ENCODE peak calls at places on chromosomes 16 and 17, in five cellular contexts. L, Q, Y, P and X are unnamed samples.

GRCh38 chr17:5234645-5235576 is at the start of gene SCIMP:
- DNase-seq in L (no peak), Q (peak; percentile 82), Y (no peak), P (no peak), X (no peak)

GRCh38 chr17:75478508-75478907 is 22.1 kb downstream of the TMEM94 start:
- DNase-seq in L (no peak), Q (no peak), Y (no peak), P (no peak), X (peak; percentile 38)

GRCh38 chr17:66995944-66996343 is 31.4 kb downstream of the CACNG4 start:
- DNase-seq in L (no peak), Q (no peak), Y (no peak), P (no peak), X (no peak)

GRCh38 chr17:27906238-27906603 is 13.1 kb upstream of the LYRM9 start:
- DNase-seq in L (no peak), Q (no peak), Y (no peak), P (no peak), X (no peak)

GRCh38 chr17:61282377-61282776 is 117.3 kb upstream of the TBX2 start:
- DNase-seq in L (no peak), Q (no peak), Y (no peak), P (no peak), X (no peak)

GRCh38 chr16:24255446-24256352 is at the start of gene CACNG3:
- DNase-seq in L (peak; percentile 89), Q (no peak), Y (peak; percentile 37), P (peak; percentile 96), X (peak; percentile 99)

GRCh38 chr16:69626256-69626655 is 60.5 kb downstream of the NFAT5 start:
- DNase-seq in L (peak; percentile 65), Q (no peak), Y (no peak), P (no peak), X (no peak)

GRCh38 chr17:7573324-7574080 is 5.9 kb upstream of the CD68 start:
- DNase-seq in L (peak; percentile 77), Q (no peak), Y (peak; percentile 86), P (peak; percentile 82), X (peak; percentile 88)

GRCh38 chr16:27781195-27781524 is 231.2 kb downstream of the KATNIP start:
- DNase-seq in L (no peak), Q (no peak), Y (no peak), P (no peak), X (no peak)

GRCh38 chr17:42720996-42721583 is 23.8 kb downstream of the EZH1 start:
- DNase-seq in L (peak; percentile 65), Q (no peak), Y (peak; percentile 83), P (no peak), X (peak; percentile 87)

GRCh38 chr17:8372422-8372821 is 4.1 kb downstream of the KRABD2 start:
- DNase-seq in L (no peak), Q (no peak), Y (no peak), P (no peak), X (no peak)

GRCh38 chr16:86354641-86355040 is 155.7 kb upstream of the FOXF1 start:
- DNase-seq in L (no peak), Q (no peak), Y (no peak), P (no peak), X (no peak)

GRCh38 chr16:57615813-57616212 is 12.6 kb upstream of the ADGRG1 start:
- DNase-seq in L (no peak), Q (no peak), Y (no peak), P (peak; percentile 14), X (no peak)

GRCh38 chr16:23952128-23953041 is 116.6 kb downstream of the PRKCB start:
- DNase-seq in L (peak; percentile 72), Q (no peak), Y (no peak), P (no peak), X (no peak)

GRCh38 chr17:17809527-17810373 is 27.0 kb downstream of the SREBF1 start:
- DNase-seq in L (peak; percentile 22), Q (no peak), Y (no peak), P (peak; percentile 94), X (peak; percentile 91)

GRCh38 chr17:71726320-71726719 is 394.5 kb upstream of the SOX9 start:
- DNase-seq in L (no peak), Q (no peak), Y (no peak), P (no peak), X (no peak)

GRCh38 chr16:67881557-67882220 is 3.0 kb upstream of the NRN1L start:
- DNase-seq in L (no peak), Q (no peak), Y (no peak), P (no peak), X (no peak)

GRCh38 chr16:58474296-58474695 is 25.6 kb upstream of the NDRG4 start:
- DNase-seq in L (no peak), Q (no peak), Y (no peak), P (no peak), X (no peak)

GRCh38 chr17:9839433-9839832 is 13.7 kb downstream of the GLP2R start:
- DNase-seq in L (no peak), Q (no peak), Y (no peak), P (no peak), X (peak; percentile 34)

GRCh38 chr16:76535-77272 is 1.3 kb upstream of the MPG start:
- DNase-seq in L (peak; percentile 86), Q (no peak), Y (peak; percentile 66), P (no peak), X (no peak)

GRCh38 chr17:6162892-6163291 is 92.7 kb downstream of the WSCD1 start:
- DNase-seq in L (no peak), Q (no peak), Y (no peak), P (no peak), X (peak; percentile 21)

GRCh38 chr16:58885528-58886170 is 151.5 kb upstream of the GOT2 start:
- DNase-seq in L (no peak), Q (no peak), Y (no peak), P (no peak), X (no peak)

GRCh38 chr17:80195671-80196529 is 24.2 kb downstream of the SGSH start:
- DNase-seq in L (peak; percentile 69), Q (no peak), Y (peak; percentile 48), P (peak; percentile 90), X (peak; percentile 72)

GRCh38 chr17:66542183-66542966 is 240.0 kb downstream of the PRKCA start:
- DNase-seq in L (peak; percentile 17), Q (peak; percentile 62), Y (no peak), P (no peak), X (no peak)

GRCh38 chr17:53217311-53217710 is 605.4 kb upstream of the KIF2B start:
- DNase-seq in L (no peak), Q (no peak), Y (no peak), P (no peak), X (no peak)
- TF ChIP-seq CREB1 in L (no peak), Q (no peak), Y (no peak), P (no peak), X (no peak)

DNA sequence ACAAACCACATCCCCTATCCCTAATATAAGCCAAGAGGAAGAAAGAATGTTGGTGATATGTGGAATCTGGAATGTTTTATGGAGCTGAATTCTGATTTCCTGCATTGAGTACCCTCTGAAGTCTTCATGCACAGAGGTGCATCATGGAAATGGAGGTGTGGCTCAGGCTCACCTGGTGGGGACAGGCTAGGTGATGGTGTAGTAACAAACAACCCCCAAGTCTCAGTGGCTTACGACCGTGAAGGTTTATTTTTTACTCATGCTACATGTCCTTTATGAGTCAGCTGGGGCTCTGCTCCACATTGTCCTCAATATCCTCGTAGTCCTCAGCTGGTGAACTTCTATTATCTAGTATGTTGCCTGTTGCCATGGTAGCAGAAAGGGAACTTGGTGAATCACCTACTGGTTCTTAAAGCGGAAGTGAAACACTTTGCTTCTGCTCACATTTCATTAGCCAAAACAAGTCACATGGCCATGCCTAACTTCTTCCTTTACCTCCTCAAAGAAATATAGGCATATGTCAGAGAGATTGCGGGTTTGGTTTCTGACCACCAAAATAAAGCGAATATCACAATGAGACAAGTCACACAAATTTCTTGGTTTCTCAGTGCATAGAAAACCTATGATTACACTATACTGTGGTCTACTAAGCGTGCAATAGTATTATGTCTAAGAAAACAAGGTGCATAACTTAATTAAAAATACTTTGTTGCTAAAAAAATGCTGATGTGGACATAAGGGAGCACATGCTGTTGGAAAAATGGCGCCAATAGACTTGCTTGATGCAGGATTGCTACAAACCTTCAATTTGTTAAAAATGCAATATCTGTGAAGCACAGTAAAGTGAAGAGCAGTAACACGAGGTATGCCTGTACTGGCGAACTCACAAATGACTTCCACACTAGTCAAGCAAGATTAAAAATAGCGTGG is at the start of gene PMFBP1:
- DNase-seq in L (peak; percentile 19), Q (peak; percentile 88), Y (peak; percentile 35), P (no peak), X (peak; percentile 36)
- TF ChIP-seq EZH2 in L (no peak), Q (no peak), Y (no peak), P (no peak), X (no peak)

DNA sequence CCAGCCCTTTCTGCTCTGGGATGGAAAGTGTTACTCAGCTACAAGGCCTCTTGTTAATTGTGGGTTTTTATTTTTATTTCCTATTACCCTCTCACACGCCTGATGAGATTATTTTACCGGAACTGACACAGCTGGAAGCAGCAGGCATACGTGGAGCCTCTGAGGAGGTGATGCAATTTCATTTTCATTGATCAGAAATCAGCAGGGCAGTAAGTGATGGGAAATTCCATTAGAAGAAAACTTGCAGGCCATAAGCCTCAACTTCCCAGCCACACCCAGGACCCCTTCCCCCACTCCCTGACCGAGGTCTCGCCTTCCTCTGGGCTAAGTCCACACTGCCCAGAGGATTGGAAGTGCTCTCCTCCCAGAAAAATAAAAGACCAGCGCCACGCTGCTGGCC is 69.7 kb downstream of the ZFHX3 start:
- DNase-seq in L (no peak), Q (no peak), Y (no peak), P (no peak), X (no peak)
- TF ChIP-seq CREB1 in L (no peak), Q (no peak), Y (no peak), P (no peak), X (no peak)

GRCh38 chr16:31532120-31532519 is 4.4 kb downstream of the AHSP start:
- DNase-seq in L (no peak), Q (no peak), Y (no peak), P (no peak), X (no peak)

GRCh38 chr16:31528726-31529397 is 1.2 kb downstream of the AHSP start:
- DNase-seq in L (no peak), Q (no peak), Y (no peak), P (peak; percentile 54), X (peak; percentile 70)

GRCh38 chr16:31529398-31530312 is 2.0 kb downstream of the AHSP start:
- DNase-seq in L (peak; percentile 76), Q (no peak), Y (no peak), P (peak; percentile 58), X (peak; percentile 60)

GRCh38 chr16:31531096-31531495 is 3.4 kb downstream of the AHSP start:
- DNase-seq in L (no peak), Q (no peak), Y (no peak), P (no peak), X (no peak)

DNA sequence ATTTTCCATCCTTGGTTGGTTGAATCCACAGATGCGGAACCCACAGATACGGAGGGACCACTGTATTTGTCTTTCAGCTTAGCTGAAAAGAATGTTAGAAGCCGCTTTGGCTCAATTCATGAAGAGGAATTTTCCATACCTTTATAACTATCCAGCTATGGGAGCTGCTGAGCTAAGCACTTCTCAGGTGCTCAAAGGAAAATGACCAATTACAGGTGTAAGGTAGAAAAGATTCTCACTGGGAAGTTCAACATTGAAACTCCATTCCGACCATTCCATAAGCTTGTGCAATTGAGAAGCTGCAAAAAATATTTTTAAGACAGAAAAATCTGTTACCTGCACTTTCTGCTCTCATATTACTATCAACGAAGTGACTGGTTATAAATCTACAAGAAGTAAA is 2.7 kb downstream of the AHSP start:
- DNase-seq in L (no peak), Q (no peak), Y (no peak), P (no peak), X (no peak)
- TF ChIP-seq EZH2 in L (no peak), Q (no peak), Y (peak; percentile 18), P (no peak), X (no peak)